ENCODE peak calls at places on chromosomes 5 and 9, in five cellular contexts. T is Peyer's patch, B is left ventricle myocardium inferior, K is HepG2, M is GM23248. V is an unnamed sample. For H3K27me3, the result is how much of the 10 kb centered on the place peaks cover.

GRCh38 chr9:129863059-129863690 is 27.9 kb downstream of the USP20 start:
- DNase-seq in T (no peak), B (no peak), K (no peak), M (no peak), V (no peak)

GRCh38 chr5:181181650-181182565 is 23.1 kb downstream of the TRIM7 start:
- DNase-seq in T (peak), B (peak), K (peak), M (peak), V (no peak)

GRCh38 chr9:105119166-105119565 is 125.3 kb upstream of the SLC44A1 start:
- DNase-seq in T (no peak), B (no peak), K (no peak), M (no peak), V (no peak)

GRCh38 chr9:35652829-35653209 is 2.1 kb upstream of the SIT1 start:
- DNase-seq in T (peak), B (no peak), K (no peak), M (peak), V (no peak)

GRCh38 chr5:110262754-110263153 is 463.7 kb downstream of the TMEM232 start:
- DNase-seq in T (no peak), B (no peak), K (no peak), M (peak), V (no peak)

GRCh38 chr5:139783436-139783955 is 12.1 kb upstream of the PSD2 start:
- DNase-seq in T (no peak), B (no peak), K (no peak), M (peak), V (no peak)

GRCh38 chr5:143019614-143020515 is 249.7 kb downstream of the ARHGAP26 start:
- DNase-seq in T (no peak), B (no peak), K (no peak), M (no peak), V (no peak)

GRCh38 chr9:70093944-70094343 is 50.3 kb downstream of the MAMDC2 start:
- DNase-seq in T (no peak), B (no peak), K (no peak), M (peak), V (no peak)

GRCh38 chr9:97906236-97906831 is 16.0 kb downstream of the TRMO start:
- DNase-seq in T (no peak), B (peak), K (no peak), M (peak), V (no peak)

GRCh38 chr9:7407246-7407645 is 392.3 kb downstream of the DMAC1 start:
- DNase-seq in T (no peak), B (no peak), K (no peak), M (no peak), V (no peak)

GRCh38 chr9:119701651-119702050 is 332.4 kb upstream of the BRINP1 start:
- DNase-seq in T (no peak), B (no peak), K (no peak), M (no peak), V (no peak)

GRCh38 chr5:123845356-123846100 is 333.6 kb downstream of the CSNK1G3 start:
- DNase-seq in T (no peak), B (no peak), K (no peak), M (no peak), V (no peak)

GRCh38 chr9:125558453-125559084 is 148.4 kb downstream of the MAPKAP1 start:
- DNase-seq in T (no peak), B (no peak), K (peak), M (peak), V (no peak)

GRCh38 chr9:91332476-91333231 is 29.1 kb downstream of the AUH start:
- DNase-seq in T (no peak), B (no peak), K (no peak), M (no peak), V (no peak)

GRCh38 chr5:120430572-120430971 is 33.5 kb upstream of the PRR16 start:
- DNase-seq in T (no peak), B (no peak), K (no peak), M (no peak), V (no peak)

GRCh38 chr5:142063878-142064331 is 44.7 kb upstream of the NDFIP1 start:
- DNase-seq in T (no peak), B (peak), K (peak), M (peak), V (no peak)

GRCh38 chr5:157362982-157363381 is 97.0 kb upstream of the NIPAL4 start:
- DNase-seq in T (no peak), B (no peak), K (no peak), M (no peak), V (no peak)

GRCh38 chr5:154117050-154117449 is 73.5 kb upstream of the GALNT10 start:
- DNase-seq in T (no peak), B (no peak), K (no peak), M (no peak), V (no peak)

GRCh38 chr9:133609311-133610098 is at the start of gene FAM163B:
- DNase-seq in T (no peak), B (peak), K (no peak), M (peak), V (no peak)

GRCh38 chr5:92265804-92266203 is 882.7 kb upstream of the ARRDC3 start:
- DNase-seq in T (no peak), B (no peak), K (no peak), M (no peak), V (no peak)

GRCh38 chr9:98634680-98635079 is 74.1 kb downstream of the GABBR2 start:
- DNase-seq in T (no peak), B (no peak), K (no peak), M (no peak), V (no peak)

GRCh38 chr9:27194401-27195091 is 85.5 kb downstream of the TEK start:
- DNase-seq in T (no peak), B (no peak), K (no peak), M (peak), V (no peak)

GRCh38 chr9:87713278-87713989 is 12.5 kb upstream of the CTSL start:
- DNase-seq in T (peak), B (peak), K (peak), M (peak), V (peak)

GRCh38 chr5:113989913-113990305 is 372.0 kb upstream of the KCNN2 start:
- DNase-seq in T (no peak), B (no peak), K (no peak), M (no peak), V (no peak)

GRCh38 chr5:40716000-40716399 is 36.3 kb downstream of the PTGER4 start:
- DNase-seq in T (no peak), B (no peak), K (no peak), M (peak), V (no peak)

GRCh38 chr9:132943677-132944293 is 631 bp downstream of the TSC1 start:
- DNase-seq in T (no peak), B (no peak), K (no peak), M (peak), V (no peak)

GRCh38 chr9:107863406-107863805 is 373.8 kb upstream of the KLF4 start:
- DNase-seq in T (no peak), B (no peak), K (no peak), M (no peak), V (no peak)

GRCh38 chr9:85223506-85224108 is 518.1 kb downstream of the AGTPBP1 start:
- DNase-seq in T (no peak), B (no peak), K (no peak), M (peak), V (no peak)
- H3K27me3 ChIP-seq in T (under half), B (under half), K (under half), M (under half), V (under half)

GRCh38 chr5:51376504-51376903 is 6.7 kb upstream of the ISL1 start:
- DNase-seq in T (no peak), B (no peak), K (no peak), M (no peak), V (no peak)

GRCh38 chr5:51377151-51378060 is 5.8 kb upstream of the ISL1 start:
- DNase-seq in T (no peak), B (no peak), K (no peak), M (no peak), V (no peak)

GRCh38 chr5:51378778-51379652 is 4.2 kb upstream of the ISL1 start:
- DNase-seq in T (no peak), B (no peak), K (no peak), M (peak), V (no peak)

GRCh38 chr5:51378061-51378409 is 5.2 kb upstream of the ISL1 start:
- DNase-seq in T (no peak), B (no peak), K (no peak), M (no peak), V (no peak)

GRCh38 chr5:51378415-51378777 is 4.9 kb upstream of the ISL1 start:
- DNase-seq in T (no peak), B (no peak), K (no peak), M (no peak), V (no peak)
- H3K27me3 ChIP-seq in T (under half), B (half or more), K (under half), M (half or more), V (under half)

DNA sequence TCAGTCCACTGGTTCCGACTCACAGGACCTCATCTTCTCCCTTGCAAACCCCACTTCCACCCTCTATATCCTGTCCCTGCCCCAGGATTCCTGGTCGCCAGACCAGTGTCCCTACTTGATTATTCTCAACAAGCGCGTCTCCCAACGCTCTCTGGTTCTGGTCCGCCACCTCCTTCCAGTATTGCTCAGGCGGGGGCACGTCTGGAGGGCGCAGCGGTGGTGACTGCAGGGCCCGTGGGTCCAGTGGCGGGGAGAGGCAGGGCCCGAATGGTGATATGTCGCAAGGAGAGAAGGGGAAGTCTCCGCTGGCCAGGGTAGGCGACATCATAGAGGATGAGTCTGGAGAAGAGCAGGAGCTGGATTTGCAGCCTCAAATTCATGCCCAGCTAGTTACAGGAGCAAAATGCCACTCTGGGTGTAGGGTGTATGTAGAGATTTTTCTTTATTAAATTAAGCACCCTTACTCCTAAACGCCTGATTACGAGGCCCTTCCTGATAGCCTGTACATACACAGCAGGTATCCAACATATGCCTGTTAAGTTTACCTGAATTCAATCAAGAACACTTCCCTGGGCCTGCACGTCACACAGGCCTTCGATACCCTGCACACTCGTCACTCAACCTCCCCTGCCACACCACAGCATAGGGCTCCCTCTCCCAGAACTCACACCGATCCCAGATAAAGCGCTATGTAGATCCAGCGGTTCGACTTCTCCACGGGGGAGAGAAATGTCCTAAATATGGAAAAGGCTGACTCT is 4.9 kb downstream of the MCIDAS start:
- DNase-seq in T (no peak), B (no peak), K (no peak), M (no peak), V (no peak)
- H3K27me3 ChIP-seq in T (under half), B (half or more), K (under half), M (half or more), V (under half)

DNA sequence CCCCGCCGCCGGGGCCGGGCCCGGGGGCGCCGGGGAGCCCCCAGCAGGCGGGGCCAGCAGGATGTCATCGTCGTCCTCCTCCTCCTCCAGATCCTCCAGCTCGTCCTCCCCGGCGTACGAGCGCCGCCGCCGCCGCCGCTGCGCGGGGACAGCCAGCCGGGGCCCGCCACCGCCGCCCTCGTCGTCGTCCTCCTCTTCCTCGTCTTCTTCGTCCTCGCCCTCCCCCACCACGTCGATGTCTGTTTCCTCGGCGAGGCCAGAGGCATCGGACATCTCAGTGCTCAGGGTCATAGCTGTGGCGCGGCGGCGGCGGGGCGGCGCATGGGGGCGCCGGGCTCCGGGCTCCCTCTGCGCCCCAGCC is 525 bp downstream of the FOXD1 start:
- DNase-seq in T (peak), B (no peak), K (no peak), M (no peak), V (no peak)
- H3K27me3 ChIP-seq in T (under half), B (half or more), K (under half), M (under half), V (under half)